ENCODE peak calls at places on chromosomes 6 and 20, in five cellular contexts. One of them, this sample, is unnamed.
A peak's percentile ranks its signal among the peaks of the same experiment; 100 is the strongest.

GRCh38 chr6:11606287-11606686 is 68.7 kb downstream of the TMEM170B start:
- DNase-seq in IMR-90: no peak
- DNase-seq in astrocyte: no peak
- DNase-seq in SK-N-SH: no peak
- DNase-seq in colonic mucosa: no peak
- DNase-seq in this sample: peak; percentile 12

GRCh38 chr6:75210885-75211739 is 5.3 kb upstream of the COL12A1 start:
- DNase-seq in IMR-90: peak; percentile 79
- DNase-seq in astrocyte: peak; percentile 37
- DNase-seq in SK-N-SH: peak; percentile 44
- DNase-seq in colonic mucosa: peak; percentile 60
- DNase-seq in this sample: peak; percentile 66

GRCh38 chr6:168507297-168507696 is 66.3 kb downstream of the SMOC2 start:
- DNase-seq in IMR-90: no peak
- DNase-seq in astrocyte: no peak
- DNase-seq in SK-N-SH: no peak
- DNase-seq in colonic mucosa: no peak
- DNase-seq in this sample: no peak

GRCh38 chr6:42744351-42744890 is 1.5 kb downstream of the TBCC start:
- DNase-seq in IMR-90: no peak
- DNase-seq in astrocyte: no peak
- DNase-seq in SK-N-SH: no peak
- DNase-seq in colonic mucosa: no peak
- DNase-seq in this sample: no peak

GRCh38 chr6:20038385-20038784 is 173.9 kb downstream of the MBOAT1 start:
- DNase-seq in IMR-90: no peak
- DNase-seq in astrocyte: no peak
- DNase-seq in SK-N-SH: no peak
- DNase-seq in colonic mucosa: no peak
- DNase-seq in this sample: no peak

GRCh38 chr20:270517-270916 is 13.0 kb downstream of the DEFB132 start:
- DNase-seq in IMR-90: no peak
- DNase-seq in astrocyte: no peak
- DNase-seq in SK-N-SH: no peak
- DNase-seq in colonic mucosa: no peak
- DNase-seq in this sample: no peak

GRCh38 chr20:50142812-50143211 is 10.7 kb downstream of the PEDS1 start:
- DNase-seq in IMR-90: no peak
- DNase-seq in astrocyte: no peak
- DNase-seq in SK-N-SH: no peak
- DNase-seq in colonic mucosa: no peak
- DNase-seq in this sample: peak; percentile 26

GRCh38 chr6:54621285-54621684 is 225.3 kb upstream of the FAM83B start:
- DNase-seq in IMR-90: no peak
- DNase-seq in astrocyte: no peak
- DNase-seq in SK-N-SH: no peak
- DNase-seq in colonic mucosa: no peak
- DNase-seq in this sample: no peak

GRCh38 chr6:43242908-43243648 is at the start of gene TTBK1:
- DNase-seq in IMR-90: no peak
- DNase-seq in astrocyte: no peak
- DNase-seq in SK-N-SH: peak; percentile 95
- DNase-seq in colonic mucosa: no peak
- DNase-seq in this sample: no peak

GRCh38 chr20:59547596-59547995 is 56.7 kb upstream of the PHACTR3 start:
- DNase-seq in IMR-90: no peak
- DNase-seq in astrocyte: no peak
- DNase-seq in SK-N-SH: no peak
- DNase-seq in colonic mucosa: no peak
- DNase-seq in this sample: no peak

GRCh38 chr20:3510110-3510509 is 39.3 kb downstream of the ATRN start:
- DNase-seq in IMR-90: no peak
- DNase-seq in astrocyte: no peak
- DNase-seq in SK-N-SH: no peak
- DNase-seq in colonic mucosa: no peak
- DNase-seq in this sample: peak; percentile 54

GRCh38 chr6:7165736-7166296 is 58.1 kb downstream of the RREB1 start:
- DNase-seq in IMR-90: no peak
- DNase-seq in astrocyte: no peak
- DNase-seq in SK-N-SH: no peak
- DNase-seq in colonic mucosa: no peak
- DNase-seq in this sample: no peak

GRCh38 chr20:8851446-8851845 is 217.4 kb upstream of the PLCB4 start:
- DNase-seq in IMR-90: no peak
- DNase-seq in astrocyte: no peak
- DNase-seq in SK-N-SH: peak; percentile 5
- DNase-seq in colonic mucosa: no peak
- DNase-seq in this sample: no peak

GRCh38 chr6:105509506-105510331 is 106.8 kb upstream of the PREP start:
- DNase-seq in IMR-90: peak; percentile 56
- DNase-seq in astrocyte: no peak
- DNase-seq in SK-N-SH: peak; percentile 4
- DNase-seq in colonic mucosa: no peak
- DNase-seq in this sample: no peak

GRCh38 chr6:14309516-14309915 is 191.9 kb downstream of the CD83 start:
- DNase-seq in IMR-90: no peak
- DNase-seq in astrocyte: no peak
- DNase-seq in SK-N-SH: no peak
- DNase-seq in colonic mucosa: no peak
- DNase-seq in this sample: no peak

GRCh38 chr20:10271470-10272219 is 53.0 kb downstream of the SNAP25 start:
- DNase-seq in IMR-90: peak; percentile 19
- DNase-seq in astrocyte: no peak
- DNase-seq in SK-N-SH: no peak
- DNase-seq in colonic mucosa: no peak
- DNase-seq in this sample: no peak

GRCh38 chr6:42142118-42142835 is at the start of gene C6orf132:
- DNase-seq in IMR-90: no peak
- DNase-seq in astrocyte: no peak
- DNase-seq in SK-N-SH: peak; percentile 44
- DNase-seq in colonic mucosa: peak; percentile 86
- DNase-seq in this sample: peak; percentile 86

GRCh38 chr6:474454-475185 is 83.1 kb downstream of the IRF4 start:
- DNase-seq in IMR-90: no peak
- DNase-seq in astrocyte: no peak
- DNase-seq in SK-N-SH: peak; percentile 44
- DNase-seq in colonic mucosa: no peak
- DNase-seq in this sample: peak; percentile 51

GRCh38 chr20:63070771-63071540 is 64.2 kb upstream of the BHLHE23 start:
- DNase-seq in IMR-90: no peak
- DNase-seq in astrocyte: no peak
- DNase-seq in SK-N-SH: no peak
- DNase-seq in colonic mucosa: no peak
- DNase-seq in this sample: no peak

GRCh38 chr6:166008441-166009369 is 158.9 kb downstream of the TBXT start:
- DNase-seq in IMR-90: peak; percentile 88
- DNase-seq in astrocyte: peak; percentile 70
- DNase-seq in SK-N-SH: peak; percentile 75
- DNase-seq in colonic mucosa: no peak
- DNase-seq in this sample: no peak

DNA sequence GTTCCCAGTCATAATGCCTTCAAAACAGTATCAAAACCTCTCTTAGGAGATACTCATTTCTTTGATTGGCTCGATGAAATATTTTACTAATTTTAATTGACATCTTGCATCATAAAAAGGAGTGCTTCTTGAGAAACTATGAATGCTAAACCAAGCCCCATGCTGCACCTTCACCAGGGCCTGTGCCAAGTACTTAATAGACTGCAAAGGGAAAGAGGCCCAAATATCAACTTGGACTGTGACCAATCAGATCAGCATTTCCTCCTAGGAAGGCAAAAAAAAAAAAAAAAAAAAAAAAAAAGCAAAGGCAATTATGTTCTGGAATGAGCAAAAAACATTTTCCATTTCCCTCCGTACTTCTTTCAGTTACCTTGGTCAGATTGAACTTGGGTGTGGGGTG is 253.0 kb upstream of the SOX4 start:
- DNase-seq in IMR-90: no peak
- DNase-seq in astrocyte: no peak
- DNase-seq in SK-N-SH: no peak
- DNase-seq in colonic mucosa: no peak
- DNase-seq in this sample: no peak
- H3K4me1 ChIP-seq in IMR-90: no peaks in the 10 kb centered on the region
- H3K4me1 ChIP-seq in astrocyte: no peaks in the 10 kb centered on the region
- H3K4me1 ChIP-seq in SK-N-SH: no peaks in the 10 kb centered on the region
- H3K4me1 ChIP-seq in colonic mucosa: no peaks in the 10 kb centered on the region
- H3K4me1 ChIP-seq in this sample: no peaks in the 10 kb centered on the region

DNA sequence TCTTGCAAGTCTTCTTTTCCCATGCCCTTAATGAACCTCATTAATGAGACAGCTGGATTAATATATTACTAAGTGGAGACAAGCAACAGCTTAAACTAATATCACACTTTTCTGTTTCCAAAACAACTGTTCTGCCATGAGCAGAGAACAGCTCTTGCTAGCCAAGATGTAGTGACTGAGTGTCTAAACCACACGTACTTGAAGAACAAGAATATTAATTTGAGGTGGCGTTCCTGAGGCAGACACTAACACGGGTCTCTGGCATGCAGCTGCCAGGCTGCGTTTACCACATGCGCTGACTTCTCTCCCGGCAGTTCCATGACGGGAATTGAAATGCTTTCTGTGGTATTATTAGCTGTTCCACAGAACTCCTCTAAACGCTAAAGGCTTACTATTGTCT is 80.6 kb downstream of the FNDC1 start:
- DNase-seq in IMR-90: no peak
- DNase-seq in astrocyte: peak; percentile 81
- DNase-seq in SK-N-SH: no peak
- DNase-seq in colonic mucosa: no peak
- DNase-seq in this sample: no peak
- H3K27ac ChIP-seq in IMR-90: no peak overlapping the region
- H3K27ac ChIP-seq in astrocyte: no peak overlapping the region
- H3K27ac ChIP-seq in SK-N-SH: no peak overlapping the region
- H3K27ac ChIP-seq in colonic mucosa: no peak overlapping the region
- H3K27ac ChIP-seq in this sample: no peak overlapping the region

GRCh38 chr20:48283470-48284110 is 498.3 kb upstream of the SULF2 start:
- DNase-seq in IMR-90: peak; percentile 93
- DNase-seq in astrocyte: peak; percentile 99
- DNase-seq in SK-N-SH: no peak
- DNase-seq in colonic mucosa: peak; percentile 44
- DNase-seq in this sample: peak; percentile 58
- H3K4me1 ChIP-seq in IMR-90: peaks cover 4% of the 10 kb centered on the region
- H3K4me1 ChIP-seq in astrocyte: peaks cover 19% of the 10 kb centered on the region
- H3K4me1 ChIP-seq in SK-N-SH: peaks cover 17% of the 10 kb centered on the region
- H3K4me1 ChIP-seq in colonic mucosa: no peaks in the 10 kb centered on the region
- H3K4me1 ChIP-seq in this sample: peaks cover 7% of the 10 kb centered on the region

DNA sequence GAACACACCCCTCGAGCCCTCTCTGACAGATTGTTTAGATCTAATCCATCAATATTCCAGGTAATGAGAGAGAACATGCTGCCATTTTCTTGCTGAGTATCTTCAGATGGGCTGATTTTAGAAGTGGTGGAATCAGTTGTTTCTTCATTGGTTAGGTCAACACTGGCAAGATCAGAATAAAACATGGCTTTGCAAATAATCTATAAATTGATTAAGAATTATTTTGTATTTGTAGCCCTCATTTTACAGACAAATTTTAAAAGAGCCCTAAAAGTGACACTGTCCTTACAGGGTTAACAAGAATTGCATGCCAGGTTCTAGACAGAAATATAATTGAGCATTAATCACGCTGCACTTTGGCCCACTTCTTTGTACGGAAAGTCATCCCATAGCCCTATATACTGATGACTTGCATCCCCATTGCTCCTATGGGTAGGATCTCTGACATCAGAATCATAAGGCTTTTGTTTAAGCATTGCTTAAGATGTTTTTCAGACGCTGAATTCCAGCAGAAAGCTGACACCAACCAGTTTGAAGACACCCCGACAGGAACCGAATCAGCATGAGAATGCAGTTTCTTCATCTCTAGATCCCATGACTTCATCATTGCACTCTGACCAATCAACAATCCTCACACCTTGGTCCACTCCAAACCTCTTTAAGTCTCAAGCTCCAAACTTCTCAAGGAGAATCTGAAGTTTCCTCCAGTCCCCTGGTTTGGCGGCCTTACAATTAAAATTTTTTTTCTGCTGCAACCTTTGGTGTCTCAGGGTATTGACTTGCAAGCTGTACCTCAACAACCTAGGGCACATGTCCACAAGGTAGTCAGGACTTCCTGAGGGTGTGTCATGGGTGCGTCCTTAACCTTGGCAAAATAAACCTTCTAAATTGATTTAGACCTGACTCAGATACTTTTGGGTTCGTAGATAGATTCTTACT is 7.9 kb downstream of the TDP2 start:
- DNase-seq in IMR-90: peak; percentile 90
- DNase-seq in astrocyte: no peak
- DNase-seq in SK-N-SH: no peak
- DNase-seq in colonic mucosa: peak; percentile 76
- DNase-seq in this sample: peak; percentile 57
- H3K27ac ChIP-seq in IMR-90: peak overlapping the region; percentile 90
- H3K27ac ChIP-seq in astrocyte: no peak overlapping the region
- H3K27ac ChIP-seq in SK-N-SH: no peak overlapping the region
- H3K27ac ChIP-seq in colonic mucosa: no peak overlapping the region
- H3K27ac ChIP-seq in this sample: no peak overlapping the region

GRCh38 chr6:116393430-116393829 is 22.7 kb downstream of the DSE start:
- DNase-seq in IMR-90: no peak
- DNase-seq in astrocyte: no peak
- DNase-seq in SK-N-SH: no peak
- DNase-seq in colonic mucosa: no peak
- DNase-seq in this sample: no peak
- H3K4me1 ChIP-seq in IMR-90: peaks cover 18% of the 10 kb centered on the region
- H3K4me1 ChIP-seq in astrocyte: peaks cover 44% of the 10 kb centered on the region
- H3K4me1 ChIP-seq in SK-N-SH: no peaks in the 10 kb centered on the region
- H3K4me1 ChIP-seq in colonic mucosa: no peaks in the 10 kb centered on the region
- H3K4me1 ChIP-seq in this sample: no peaks in the 10 kb centered on the region

GRCh38 chr6:138508676-138508988 is 9.3 kb upstream of the NHSL1 start:
- DNase-seq in IMR-90: no peak
- DNase-seq in astrocyte: no peak
- DNase-seq in SK-N-SH: no peak
- DNase-seq in colonic mucosa: no peak
- DNase-seq in this sample: no peak
- H3K27ac ChIP-seq in IMR-90: no peak overlapping the region
- H3K27ac ChIP-seq in astrocyte: no peak overlapping the region
- H3K27ac ChIP-seq in SK-N-SH: no peak overlapping the region
- H3K27ac ChIP-seq in colonic mucosa: peak overlapping the region; percentile 68
- H3K27ac ChIP-seq in this sample: no peak overlapping the region

This sample was measured in small intestine.